ENCODE peak calls at places on chromosome 7, in seven cellular contexts. E is suprapubic skin; Q is OCI-LY7; F is psoas muscle; T is tibial nerve; J is CD8-positive, alpha-beta T cell; Y is MM.1S. I is an unnamed sample.

GRCh38 chr7:30863694-30864011 is 48.0 kb upstream of the AQP1 start:
- DNase-seq in E (no peak), Q (no peak), F (no peak), T (no peak), J (no peak), Y (no peak), I (no peak)

GRCh38 chr7:117061751-117062150 is 108.5 kb downstream of the ST7 start:
- DNase-seq in E (no peak), Q (no peak), F (no peak), T (no peak), J (no peak), Y (no peak), I (no peak)

GRCh38 chr7:150824379-150825177 is 24.0 kb downstream of the TMEM176A start:
- DNase-seq in E (no peak), Q (no peak), F (no peak), T (no peak), J (no peak), Y (peak), I (no peak)

GRCh38 chr7:101681170-101682007 is 52.3 kb upstream of the MYL10 start:
- DNase-seq in E (no peak), Q (no peak), F (peak), T (no peak), J (no peak), Y (no peak), I (peak)

GRCh38 chr7:87398441-87398840 is 53.0 kb downstream of the CROT start:
- DNase-seq in E (no peak), Q (no peak), F (no peak), T (no peak), J (no peak), Y (no peak), I (no peak)

GRCh38 chr7:125555921-125556320 is 626.3 kb upstream of the POT1 start:
- DNase-seq in E (no peak), Q (no peak), F (no peak), T (no peak), J (no peak), Y (no peak), I (no peak)

GRCh38 chr7:149196705-149197171 is 1.4 kb downstream of the ZNF282 start:
- DNase-seq in E (no peak), Q (peak), F (no peak), T (no peak), J (no peak), Y (peak), I (no peak)

GRCh38 chr7:44162179-44162578 is 21.0 kb upstream of the MYL7 start:
- DNase-seq in E (no peak), Q (no peak), F (no peak), T (no peak), J (no peak), Y (no peak), I (no peak)

GRCh38 chr7:106542550-106543220 is 118.3 kb downstream of the CCDC71L start:
- DNase-seq in E (no peak), Q (peak), F (no peak), T (peak), J (no peak), Y (peak), I (no peak)

GRCh38 chr7:453597-454306 is 65.9 kb downstream of the PDGFA start:
- DNase-seq in E (no peak), Q (no peak), F (peak), T (no peak), J (no peak), Y (no peak), I (no peak)

DNA sequence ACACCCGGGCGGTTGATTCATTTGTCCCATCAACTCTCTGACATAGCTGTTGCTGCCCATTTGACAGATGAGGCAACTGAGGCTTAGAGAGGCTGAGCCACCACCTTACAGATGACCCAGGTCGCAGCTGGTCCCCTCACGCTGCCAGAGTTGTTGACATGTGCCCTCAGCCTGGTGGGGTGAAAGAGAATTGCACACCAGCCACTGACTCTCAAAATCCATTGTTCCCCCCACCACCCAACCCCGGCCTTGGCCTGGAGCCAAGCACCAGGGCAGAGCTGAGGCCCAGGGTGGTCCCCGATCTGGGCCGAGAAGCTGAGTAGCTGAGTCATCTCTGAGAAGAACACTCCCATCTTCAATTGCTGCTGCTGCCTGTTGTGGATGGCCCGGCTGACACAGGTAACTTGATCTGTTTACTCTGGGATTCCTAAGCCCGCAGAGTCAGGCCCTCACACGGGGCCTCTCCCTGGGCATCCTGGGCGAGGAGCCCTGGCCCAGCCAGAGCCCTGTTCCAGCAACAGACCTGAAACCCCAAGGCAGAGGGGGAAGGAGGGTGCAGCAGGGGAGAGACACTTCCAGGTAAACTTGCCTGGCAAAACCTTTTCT is 27.5 kb downstream of the PVRIG start:
- DNase-seq in E (no peak), Q (no peak), F (peak), T (no peak), J (no peak), Y (no peak), I (no peak)
- TF ChIP-seq CTCF in E (no peak), Q (no peak), F (peak), T (no peak), J (no peak), Y (no peak), I (no peak)

GRCh38 chr7:129292861-129293260 is 68.0 kb downstream of the AHCYL2 start:
- DNase-seq in E (no peak), Q (no peak), F (no peak), T (no peak), J (no peak), Y (no peak), I (no peak)
- H3K27ac ChIP-seq in E (no peak), Q (no peak), F (no peak), T (no peak), J (no peak), Y (no peak), I (no peak)

GRCh38 chr7:143043391-143043790 is 8.8 kb upstream of the OR6V1 start:
- DNase-seq in E (no peak), Q (no peak), F (no peak), T (no peak), J (no peak), Y (peak), I (no peak)

GRCh38 chr7:143042821-143043271 is 9.3 kb upstream of the OR6V1 start:
- DNase-seq in E (no peak), Q (no peak), F (no peak), T (no peak), J (no peak), Y (peak), I (no peak)

GRCh38 chr7:143041346-143041745 is 10.8 kb upstream of the OR6V1 start:
- DNase-seq in E (no peak), Q (no peak), F (no peak), T (no peak), J (no peak), Y (no peak), I (no peak)

GRCh38 chr7:143040209-143040710 is 11.9 kb upstream of the OR6V1 start:
- DNase-seq in E (no peak), Q (no peak), F (no peak), T (no peak), J (no peak), Y (no peak), I (no peak)

DNA sequence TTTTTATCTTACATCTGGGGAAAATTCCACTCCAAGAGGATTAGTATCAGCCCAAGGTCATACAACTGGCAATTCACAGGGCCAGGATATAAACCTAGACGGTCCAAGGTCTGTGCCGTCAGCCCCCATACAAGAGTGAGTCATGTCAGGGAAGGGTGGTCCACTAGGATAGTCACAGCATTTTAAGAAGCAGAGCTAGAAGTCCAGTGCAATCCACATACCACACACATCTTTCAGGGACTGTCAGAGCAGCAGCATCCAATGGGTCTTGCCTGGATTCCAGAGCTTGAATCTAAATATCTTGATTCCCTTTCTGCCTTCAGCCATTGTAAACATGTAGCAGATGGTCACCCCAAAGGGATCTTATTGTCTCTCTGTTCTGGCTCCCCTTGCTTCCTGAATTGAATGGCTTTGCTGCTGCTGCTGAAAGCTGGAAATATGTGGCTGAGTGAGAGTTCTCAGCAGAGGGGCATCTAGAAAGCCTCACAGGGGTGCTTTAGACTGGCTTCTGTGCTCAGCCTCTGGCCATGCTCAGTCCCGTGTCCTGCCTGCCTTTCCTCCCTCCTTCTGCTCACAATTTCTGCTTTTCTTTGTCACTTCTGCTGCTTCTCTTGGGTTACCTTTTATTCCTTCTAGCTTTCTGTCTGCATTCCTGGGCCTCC is 9.9 kb upstream of the OR6V1 start:
- DNase-seq in E (no peak), Q (no peak), F (no peak), T (no peak), J (no peak), Y (peak), I (no peak)
- H3K4me3 ChIP-seq in E (no peak), Q (no peak), F (no peak), T (no peak), J (no peak), Y (no peak), I (no peak)

GRCh38 chr7:75546272-75547015 is 54.3 kb downstream of the SPDYE5 start:
- DNase-seq in E (no peak), Q (no peak), F (peak), T (no peak), J (no peak), Y (no peak), I (no peak)
- TF ChIP-seq CTCF in E (no peak), Q (no peak), F (no peak), T (no peak), J (no peak), Y (no peak), I (no peak)

DNA sequence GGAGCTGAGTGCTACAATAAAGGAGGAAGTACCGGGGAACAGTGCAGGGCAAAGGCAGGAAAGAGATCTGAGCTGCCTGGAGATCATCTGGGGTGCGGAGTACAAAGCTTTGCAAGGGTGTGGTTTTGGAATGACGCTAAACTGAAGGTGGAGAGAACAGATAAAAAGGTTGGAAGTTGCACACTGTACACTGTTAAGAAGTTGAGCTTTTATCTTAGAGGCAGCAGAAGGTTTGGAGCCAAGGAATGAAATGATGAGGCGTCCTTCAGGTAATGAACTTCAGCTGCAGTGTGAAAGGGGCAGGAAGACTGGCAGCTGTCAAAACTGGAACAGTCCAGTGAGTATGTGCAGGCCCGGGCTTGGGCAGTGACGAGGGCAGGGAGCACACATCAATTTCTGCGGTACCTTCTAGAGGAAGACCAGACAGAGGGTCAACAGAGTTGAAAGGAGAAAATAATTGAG is 7.2 kb upstream of the ANKRD61 start:
- DNase-seq in E (no peak), Q (no peak), F (no peak), T (no peak), J (no peak), Y (no peak), I (no peak)
- H3K27ac ChIP-seq in E (no peak), Q (no peak), F (no peak), T (no peak), J (no peak), Y (no peak), I (no peak)

GRCh38 chr7:73605601-73606220 is 18.6 kb downstream of the MLXIPL start:
- DNase-seq in E (no peak), Q (no peak), F (no peak), T (no peak), J (no peak), Y (no peak), I (no peak)

GRCh38 chr7:73602721-73603651 is 21.3 kb downstream of the MLXIPL start:
- DNase-seq in E (no peak), Q (no peak), F (no peak), T (no peak), J (no peak), Y (no peak), I (no peak)

GRCh38 chr7:73611017-73611555 is 13.2 kb downstream of the MLXIPL start:
- DNase-seq in E (no peak), Q (no peak), F (peak), T (no peak), J (no peak), Y (no peak), I (no peak)

GRCh38 chr7:73610105-73610504 is 14.2 kb downstream of the MLXIPL start:
- DNase-seq in E (no peak), Q (no peak), F (peak), T (no peak), J (no peak), Y (no peak), I (no peak)

GRCh38 chr7:73606801-73607691 is 17.3 kb downstream of the MLXIPL start:
- DNase-seq in E (no peak), Q (peak), F (peak), T (no peak), J (peak), Y (peak), I (no peak)
- H3K4me3 ChIP-seq in E (no peak), Q (no peak), F (no peak), T (no peak), J (no peak), Y (no peak), I (peak)

GRCh38 chr7:137591444-137591843 is 247.9 kb upstream of the PTN start:
- DNase-seq in E (no peak), Q (no peak), F (no peak), T (no peak), J (no peak), Y (peak), I (no peak)
- TF ChIP-seq CTCF in E (no peak), Q (no peak), F (no peak), T (no peak), J (no peak), Y (no peak), I (no peak)

DNA sequence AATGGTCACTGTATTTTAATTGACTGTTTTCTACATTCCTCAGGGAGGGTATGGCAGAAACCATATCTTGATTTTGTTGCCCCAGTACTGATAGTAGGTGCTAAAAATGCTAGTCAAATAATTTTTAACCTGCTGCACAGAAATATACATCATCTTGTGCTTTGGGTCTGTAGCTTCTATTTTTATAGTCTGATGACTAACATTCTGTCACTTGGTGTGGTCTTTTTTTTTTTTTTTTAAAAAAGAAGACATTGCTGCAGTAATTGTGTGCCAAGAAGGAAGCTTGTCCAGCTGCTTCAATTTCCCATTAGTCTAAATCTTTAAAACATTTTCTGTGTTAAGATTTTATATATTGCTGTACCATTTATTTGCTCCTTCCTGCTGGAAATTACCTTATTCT is 83.6 kb downstream of the ICA1 start:
- DNase-seq in E (no peak), Q (no peak), F (no peak), T (no peak), J (no peak), Y (no peak), I (no peak)
- H3K27ac ChIP-seq in E (no peak), Q (no peak), F (no peak), T (no peak), J (peak), Y (no peak), I (no peak)

DNA sequence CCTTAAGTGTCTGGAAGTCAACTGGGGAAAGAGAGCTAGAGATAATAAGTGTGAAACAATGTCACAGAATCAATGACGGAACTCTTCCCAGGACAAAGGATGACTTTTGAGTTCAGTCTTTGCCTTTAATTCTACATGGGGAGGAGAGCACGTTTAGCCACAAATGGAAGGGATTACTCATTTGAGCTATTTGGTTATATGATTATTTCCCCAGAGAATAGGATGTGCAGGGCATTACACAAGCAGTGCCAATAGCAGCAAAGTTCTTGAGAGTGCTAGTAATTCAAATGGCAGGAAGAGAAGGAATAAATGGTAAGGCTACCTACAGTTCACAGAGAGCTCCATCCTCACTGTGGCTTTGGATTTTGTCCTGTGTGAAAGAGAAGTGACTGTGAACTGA is 6.0 kb downstream of the EGFR start:
- DNase-seq in E (no peak), Q (no peak), F (no peak), T (no peak), J (no peak), Y (no peak), I (no peak)
- H3K4me3 ChIP-seq in E (no peak), Q (no peak), F (no peak), T (no peak), J (no peak), Y (no peak), I (no peak)